ENCODE peak calls at places on chromosome 4, in six cellular contexts. One of them, this sample, is unnamed.

GRCh38 chr4:44869985-44870384 is 143.6 kb upstream of the GNPDA2 start:
- DNase-seq in gastrocnemius medialis: no peak
- DNase-seq in right lobe of liver: no peak
- DNase-seq in body of pancreas: no peak
- DNase-seq in A549: no peak
- DNase-seq in thyroid gland: no peak
- DNase-seq in this sample: no peak

GRCh38 chr4:90816754-90817153 is 689.6 kb downstream of the CCSER1 start:
- DNase-seq in thyroid gland: no peak
- DNase-seq in body of pancreas: no peak
- DNase-seq in A549: no peak
- DNase-seq in gastrocnemius medialis: no peak
- DNase-seq in right lobe of liver: no peak
- DNase-seq in this sample: no peak

GRCh38 chr4:101471201-101471600 is 123.9 kb upstream of the PPP3CA start:
- DNase-seq in gastrocnemius medialis: no peak
- DNase-seq in right lobe of liver: no peak
- DNase-seq in A549: no peak
- DNase-seq in body of pancreas: no peak
- DNase-seq in thyroid gland: no peak
- DNase-seq in this sample: no peak

GRCh38 chr4:183264614-183265013 is 55.5 kb downstream of the CLDN22 start:
- DNase-seq in thyroid gland: no peak
- DNase-seq in right lobe of liver: no peak
- DNase-seq in gastrocnemius medialis: no peak
- DNase-seq in body of pancreas: no peak
- DNase-seq in A549: no peak
- DNase-seq in this sample: no peak

GRCh38 chr4:76830612-76831474 is 67.1 kb downstream of the SOWAHB start:
- DNase-seq in thyroid gland: peak; percentile 28
- DNase-seq in right lobe of liver: peak; percentile 57
- DNase-seq in body of pancreas: peak; percentile 72
- DNase-seq in gastrocnemius medialis: no peak
- DNase-seq in A549: peak; percentile 43
- DNase-seq in this sample: no peak

GRCh38 chr4:6191448-6192130 is 8.8 kb downstream of the JAKMIP1 start:
- DNase-seq in body of pancreas: no peak
- DNase-seq in A549: no peak
- DNase-seq in right lobe of liver: no peak
- DNase-seq in gastrocnemius medialis: no peak
- DNase-seq in thyroid gland: no peak
- DNase-seq in this sample: no peak

GRCh38 chr4:163679189-163679588 is 184.7 kb downstream of the TMA16 start:
- DNase-seq in thyroid gland: no peak
- DNase-seq in body of pancreas: no peak
- DNase-seq in A549: peak; percentile 12
- DNase-seq in right lobe of liver: no peak
- DNase-seq in gastrocnemius medialis: no peak
- DNase-seq in this sample: no peak

GRCh38 chr4:168917150-168917779 is 92.8 kb downstream of the CBR4 start:
- DNase-seq in body of pancreas: no peak
- DNase-seq in gastrocnemius medialis: no peak
- DNase-seq in right lobe of liver: no peak
- DNase-seq in A549: peak; percentile 25
- DNase-seq in thyroid gland: no peak
- DNase-seq in this sample: no peak

GRCh38 chr4:138341739-138342415 is 99.7 kb upstream of the SLC7A11 start:
- DNase-seq in body of pancreas: no peak
- DNase-seq in thyroid gland: no peak
- DNase-seq in right lobe of liver: no peak
- DNase-seq in A549: no peak
- DNase-seq in gastrocnemius medialis: no peak
- DNase-seq in this sample: no peak

GRCh38 chr4:13355036-13355910 is 128.9 kb downstream of the RAB28 start:
- DNase-seq in gastrocnemius medialis: no peak
- DNase-seq in right lobe of liver: no peak
- DNase-seq in A549: no peak
- DNase-seq in body of pancreas: no peak
- DNase-seq in thyroid gland: no peak
- DNase-seq in this sample: no peak

GRCh38 chr4:176439611-176440010 is 119.8 kb downstream of the SPCS3 start:
- DNase-seq in gastrocnemius medialis: no peak
- DNase-seq in A549: no peak
- DNase-seq in thyroid gland: no peak
- DNase-seq in body of pancreas: no peak
- DNase-seq in right lobe of liver: no peak
- DNase-seq in this sample: no peak

GRCh38 chr4:165905405-165906027 is 32.5 kb downstream of the TLL1 start:
- DNase-seq in A549: peak; percentile 10
- DNase-seq in gastrocnemius medialis: no peak
- DNase-seq in body of pancreas: no peak
- DNase-seq in thyroid gland: no peak
- DNase-seq in right lobe of liver: no peak
- DNase-seq in this sample: no peak

GRCh38 chr4:77819409-77819835 is 254 bp upstream of the CNOT6L start:
- DNase-seq in gastrocnemius medialis: no peak
- DNase-seq in body of pancreas: no peak
- DNase-seq in right lobe of liver: no peak
- DNase-seq in thyroid gland: peak; percentile 35
- DNase-seq in A549: no peak
- DNase-seq in this sample: no peak

GRCh38 chr4:74754218-74754617 is 40.1 kb downstream of the BTC start:
- DNase-seq in right lobe of liver: no peak
- DNase-seq in A549: no peak
- DNase-seq in body of pancreas: no peak
- DNase-seq in thyroid gland: no peak
- DNase-seq in gastrocnemius medialis: no peak
- DNase-seq in this sample: no peak

GRCh38 chr4:33941854-33942253 is 2302.5 kb downstream of the ARAP2 start:
- DNase-seq in right lobe of liver: no peak
- DNase-seq in body of pancreas: no peak
- DNase-seq in gastrocnemius medialis: no peak
- DNase-seq in A549: no peak
- DNase-seq in thyroid gland: no peak
- DNase-seq in this sample: no peak

GRCh38 chr4:176195184-176195978 is at the start of gene SPATA4:
- DNase-seq in right lobe of liver: peak; percentile 97
- DNase-seq in A549: peak; percentile 65
- DNase-seq in gastrocnemius medialis: peak; percentile 92
- DNase-seq in body of pancreas: peak; percentile 93
- DNase-seq in thyroid gland: peak; percentile 95
- DNase-seq in this sample: peak; percentile 98

GRCh38 chr4:165991325-165992180 is 118.5 kb downstream of the TLL1 start:
- DNase-seq in A549: no peak
- DNase-seq in thyroid gland: no peak
- DNase-seq in gastrocnemius medialis: no peak
- DNase-seq in body of pancreas: no peak
- DNase-seq in right lobe of liver: no peak
- DNase-seq in this sample: no peak

DNA sequence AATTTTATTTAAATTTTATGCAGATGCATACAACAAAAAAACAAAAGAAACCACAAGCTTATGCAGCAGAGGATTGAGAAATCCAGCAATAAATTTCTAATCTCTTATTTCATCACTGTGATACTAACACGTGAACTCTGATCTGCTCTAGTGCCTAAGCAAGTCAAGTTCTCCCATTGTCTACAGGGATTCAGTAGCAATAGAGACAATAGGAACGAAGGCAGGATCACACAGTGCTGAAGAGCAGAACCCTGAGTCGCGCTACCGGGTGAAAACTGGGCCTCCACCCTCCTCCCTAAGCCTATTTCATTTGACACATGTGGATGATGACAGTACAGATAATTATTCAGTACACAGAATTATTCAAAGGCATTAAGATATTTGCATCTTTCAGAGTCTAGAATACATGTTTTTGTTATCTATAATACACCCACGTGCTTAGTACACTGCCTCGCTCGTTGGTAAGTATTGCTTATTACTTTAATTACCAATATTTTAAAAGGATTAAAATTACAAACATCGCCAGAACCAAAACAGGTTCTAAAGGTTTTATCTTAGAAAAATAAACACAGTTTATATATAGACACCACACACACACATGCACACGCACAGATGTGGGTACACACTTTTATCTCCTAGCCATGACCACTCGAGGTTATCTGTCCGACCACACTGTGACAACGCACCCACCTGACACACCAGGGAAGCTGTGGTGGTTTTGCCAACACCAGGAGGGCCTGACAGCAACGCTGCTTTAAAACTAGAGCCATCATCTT is 60.1 kb downstream of the RFC1 start:
- DNase-seq in right lobe of liver: no peak
- DNase-seq in gastrocnemius medialis: no peak
- DNase-seq in body of pancreas: peak; percentile 23
- DNase-seq in A549: no peak
- DNase-seq in thyroid gland: no peak
- DNase-seq in this sample: no peak
- TF ChIP-seq POLR2A in right lobe of liver: no peak
- TF ChIP-seq POLR2A in gastrocnemius medialis: no peak
- TF ChIP-seq POLR2A in body of pancreas: no peak
- TF ChIP-seq POLR2A in A549: no peak
- TF ChIP-seq POLR2A in thyroid gland: no peak
- TF ChIP-seq POLR2A in this sample: no peak

GRCh38 chr4:1225272-1226166 is 23.4 kb downstream of the CTBP1 start:
- DNase-seq in right lobe of liver: no peak
- DNase-seq in gastrocnemius medialis: no peak
- DNase-seq in thyroid gland: no peak
- DNase-seq in body of pancreas: no peak
- DNase-seq in A549: no peak
- DNase-seq in this sample: no peak

GRCh38 chr4:1222938-1223690 is 25.8 kb downstream of the CTBP1 start:
- DNase-seq in right lobe of liver: no peak
- DNase-seq in thyroid gland: no peak
- DNase-seq in gastrocnemius medialis: no peak
- DNase-seq in A549: no peak
- DNase-seq in body of pancreas: no peak
- DNase-seq in this sample: no peak

GRCh38 chr4:1222036-1222789 is 26.7 kb downstream of the CTBP1 start:
- DNase-seq in thyroid gland: no peak
- DNase-seq in body of pancreas: no peak
- DNase-seq in A549: no peak
- DNase-seq in right lobe of liver: no peak
- DNase-seq in gastrocnemius medialis: no peak
- DNase-seq in this sample: no peak

GRCh38 chr4:1226167-1226514 is 22.8 kb downstream of the CTBP1 start:
- DNase-seq in A549: no peak
- DNase-seq in thyroid gland: no peak
- DNase-seq in body of pancreas: no peak
- DNase-seq in gastrocnemius medialis: no peak
- DNase-seq in right lobe of liver: no peak
- DNase-seq in this sample: no peak

GRCh38 chr4:1223841-1224809 is 24.8 kb downstream of the CTBP1 start:
- DNase-seq in A549: no peak
- DNase-seq in thyroid gland: no peak
- DNase-seq in gastrocnemius medialis: no peak
- DNase-seq in right lobe of liver: no peak
- DNase-seq in body of pancreas: no peak
- DNase-seq in this sample: no peak
- TF ChIP-seq POLR2A in A549: no peak
- TF ChIP-seq POLR2A in thyroid gland: no peak
- TF ChIP-seq POLR2A in gastrocnemius medialis: no peak
- TF ChIP-seq POLR2A in right lobe of liver: no peak
- TF ChIP-seq POLR2A in body of pancreas: no peak
- TF ChIP-seq POLR2A in this sample: no peak

DNA sequence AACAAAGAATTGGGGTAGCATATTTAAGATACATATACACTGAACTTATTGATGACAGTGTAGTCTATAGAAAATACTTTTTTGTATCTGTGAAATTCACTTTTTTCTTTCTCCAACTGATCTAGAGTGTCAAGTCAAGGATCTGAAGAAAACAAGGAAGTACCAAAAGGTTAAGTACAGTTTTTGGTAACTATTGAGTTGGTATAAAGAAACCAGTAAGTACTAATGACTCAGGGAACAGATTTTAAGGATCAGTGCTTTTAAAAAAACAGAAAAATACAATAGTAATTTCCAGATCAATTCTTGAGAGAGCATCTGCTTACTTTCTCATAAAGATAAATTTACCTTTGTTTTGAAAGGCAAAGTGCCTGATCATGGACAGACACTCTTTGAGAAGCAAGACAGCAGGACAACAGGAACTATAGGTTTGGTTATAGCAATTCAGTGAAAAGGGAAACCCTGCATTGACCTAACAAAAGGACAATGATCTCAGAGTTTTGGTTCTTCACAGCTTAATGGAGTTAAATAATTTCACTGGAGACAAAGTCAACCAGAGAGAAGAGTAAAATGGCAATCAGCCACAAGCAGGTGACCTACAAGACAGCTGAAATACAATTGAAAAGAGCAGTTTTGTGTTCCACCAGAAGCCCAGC is 23.4 kb downstream of the TRMT10A start:
- DNase-seq in thyroid gland: no peak
- DNase-seq in gastrocnemius medialis: no peak
- DNase-seq in body of pancreas: no peak
- DNase-seq in A549: no peak
- DNase-seq in right lobe of liver: no peak
- DNase-seq in this sample: no peak
- TF ChIP-seq POLR2A in thyroid gland: no peak
- TF ChIP-seq POLR2A in gastrocnemius medialis: no peak
- TF ChIP-seq POLR2A in body of pancreas: no peak
- TF ChIP-seq POLR2A in A549: no peak
- TF ChIP-seq POLR2A in right lobe of liver: no peak
- TF ChIP-seq POLR2A in this sample: no peak

DNA sequence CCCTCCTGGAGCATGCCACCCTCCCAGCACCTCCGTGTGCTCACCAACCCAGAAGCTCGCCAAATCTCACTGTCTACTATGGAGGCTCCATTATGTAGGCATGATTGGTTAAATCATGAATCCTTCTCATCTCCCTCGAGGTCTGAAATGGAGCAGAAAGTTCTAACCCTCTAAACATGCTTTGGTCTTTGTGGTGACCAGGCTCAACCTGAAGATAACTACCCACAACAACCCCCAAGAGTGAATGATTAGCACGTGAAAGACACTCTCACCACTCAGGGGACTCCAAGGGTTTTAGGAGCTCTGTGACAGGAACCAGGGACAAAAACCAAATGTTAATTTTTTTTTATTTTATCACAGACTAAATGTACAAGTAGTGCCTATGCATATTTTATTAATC is 47.2 kb downstream of the APBB2 start:
- DNase-seq in A549: no peak
- DNase-seq in right lobe of liver: no peak
- DNase-seq in body of pancreas: no peak
- DNase-seq in thyroid gland: no peak
- DNase-seq in gastrocnemius medialis: no peak
- DNase-seq in this sample: no peak
- TF ChIP-seq POLR2A in A549: no peak
- TF ChIP-seq POLR2A in right lobe of liver: no peak
- TF ChIP-seq POLR2A in body of pancreas: no peak
- TF ChIP-seq POLR2A in thyroid gland: no peak
- TF ChIP-seq POLR2A in gastrocnemius medialis: no peak
- TF ChIP-seq POLR2A in this sample: no peak

GRCh38 chr4:149029056-149029651 is 586.9 kb upstream of the NR3C2 start:
- DNase-seq in gastrocnemius medialis: no peak
- DNase-seq in right lobe of liver: no peak
- DNase-seq in A549: no peak
- DNase-seq in thyroid gland: peak; percentile 13
- DNase-seq in body of pancreas: peak; percentile 57
- DNase-seq in this sample: no peak
- TF ChIP-seq POLR2A in gastrocnemius medialis: no peak
- TF ChIP-seq POLR2A in right lobe of liver: no peak
- TF ChIP-seq POLR2A in A549: no peak
- TF ChIP-seq POLR2A in thyroid gland: no peak
- TF ChIP-seq POLR2A in body of pancreas: no peak
- TF ChIP-seq POLR2A in this sample: no peak

GRCh38 chr4:992297-993110 is 700 bp downstream of the SLC26A1 start:
- DNase-seq in right lobe of liver: peak; percentile 96
- DNase-seq in body of pancreas: peak; percentile 85
- DNase-seq in A549: peak; percentile 52
- DNase-seq in gastrocnemius medialis: no peak
- DNase-seq in thyroid gland: peak; percentile 54
- DNase-seq in this sample: no peak
- TF ChIP-seq POLR2A in right lobe of liver: peak; percentile 84
- TF ChIP-seq POLR2A in body of pancreas: peak; percentile 78
- TF ChIP-seq POLR2A in A549: no peak
- TF ChIP-seq POLR2A in gastrocnemius medialis: no peak
- TF ChIP-seq POLR2A in thyroid gland: no peak
- TF ChIP-seq POLR2A in this sample: no peak

This sample was measured in lower leg skin.